ENCODE peak calls at places on chromosomes 4 and X, in eight cellular contexts. X, Z, M, N, Q, G, B and Y are unnamed samples.

GRCh38 chr4:41360214-41360910 is 103.6 kb downstream of the UCHL1 start:
- DNase-seq in M (peak), X (no peak), G (peak), B (no peak), Z (peak), N (peak), Q (no peak), Y (peak)

GRCh38 chrX:11757729-11758399 is at the start of gene MSL3:
- DNase-seq in B (no peak), G (peak), Z (peak), Q (peak), N (peak), X (peak), M (peak), Y (peak)

GRCh38 chr4:39785031-39785430 is 87.1 kb downstream of the UBE2K start:
- DNase-seq in Q (no peak), B (no peak), X (no peak), N (no peak), M (no peak), Z (no peak), G (no peak), Y (no peak)

GRCh38 chr4:81839347-81840042 is 367.8 kb upstream of the RASGEF1B start:
- DNase-seq in X (no peak), B (no peak), G (no peak), M (peak), Q (peak), Z (no peak), N (no peak), Y (no peak)

GRCh38 chrX:2928127-2928582 is 984 bp downstream of the ARSD start:
- DNase-seq in M (no peak), N (peak), G (peak), Z (no peak), X (no peak), B (no peak), Q (no peak), Y (peak)

GRCh38 chr4:20251061-20251795 is 477 bp upstream of the SLIT2 start:
- DNase-seq in M (no peak), N (no peak), B (no peak), G (no peak), Q (no peak), X (no peak), Z (no peak), Y (no peak)

GRCh38 chr4:84319124-84319523 is 180.0 kb downstream of the NKX6-1 start:
- DNase-seq in G (no peak), N (no peak), M (no peak), Q (peak), B (no peak), X (no peak), Z (peak), Y (no peak)

GRCh38 chr4:150236626-150237025 is 158.4 kb downstream of the DCLK2 start:
- DNase-seq in Q (peak), B (no peak), G (no peak), N (no peak), Z (peak), X (no peak), M (no peak), Y (no peak)

GRCh38 chr4:127632420-127633403 is at the start of gene INTU:
- DNase-seq in N (peak), Q (peak), B (no peak), Z (peak), G (peak), X (peak), M (peak), Y (peak)

GRCh38 chr4:15479089-15479912 is 9.6 kb downstream of the CC2D2A start:
- DNase-seq in G (peak), Z (peak), N (peak), Q (peak), M (peak), X (no peak), B (no peak), Y (peak)

GRCh38 chrX:128699716-128700285 is 647.6 kb upstream of the ACTRT1 start:
- DNase-seq in G (no peak), N (no peak), Q (no peak), M (no peak), B (no peak), X (no peak), Z (no peak), Y (no peak)

GRCh38 chr4:153019906-153020305 is 83.8 kb downstream of the FHDC1 start:
- DNase-seq in N (no peak), G (no peak), X (no peak), M (peak), Z (no peak), B (no peak), Q (no peak), Y (no peak)

GRCh38 chr4:86664959-86665358 is 70.8 kb downstream of the PTPN13 start:
- DNase-seq in X (no peak), Z (peak), G (no peak), Q (peak), N (no peak), M (no peak), B (no peak), Y (no peak)

GRCh38 chrX:7110821-7111276 is 36.7 kb upstream of the STS start:
- DNase-seq in N (no peak), Q (no peak), B (no peak), X (no peak), G (no peak), Z (peak), M (no peak), Y (no peak)

GRCh38 chr4:165810726-165811125 is 62.3 kb upstream of the TLL1 start:
- DNase-seq in Q (peak), Z (peak), X (no peak), B (no peak), M (no peak), G (no peak), N (no peak), Y (no peak)

GRCh38 chrX:109954333-109954732 is 48.6 kb upstream of the TMEM164 start:
- DNase-seq in M (no peak), Q (peak), X (no peak), N (no peak), G (no peak), Z (peak), B (no peak), Y (no peak)

GRCh38 chrX:150361777-150362351 is 1.3 kb upstream of the MAMLD1 start:
- DNase-seq in Z (no peak), X (no peak), M (no peak), B (peak), G (peak), N (peak), Q (no peak), Y (no peak)

GRCh38 chr4:84530449-84530848 is 31.4 kb upstream of the NKX6-1 start:
- DNase-seq in Q (no peak), Z (peak), B (no peak), G (no peak), M (no peak), X (no peak), N (no peak), Y (no peak)

GRCh38 chr4:147853706-147854105 is 121.8 kb downstream of the ARHGAP10 start:
- DNase-seq in X (no peak), Z (peak), Q (no peak), G (no peak), M (no peak), N (no peak), B (no peak), Y (no peak)

GRCh38 chrX:8192276-8192675 is 21.2 kb upstream of the VCX2 start:
- DNase-seq in G (no peak), M (no peak), Q (no peak), N (no peak), X (no peak), Z (no peak), B (no peak), Y (no peak)

GRCh38 chr4:10706236-10706635 is 21.7 kb upstream of the CLNK start:
- DNase-seq in Z (peak), X (no peak), G (no peak), N (no peak), M (no peak), Q (peak), B (no peak), Y (no peak)